ENCODE peak calls at places on chromosome 9, in four cellular contexts. L is suprapubic skin, P is lower leg skin, E is HCT116. H is an unnamed sample.

GRCh38 chr9:133107245-133107722 is 13.8 kb downstream of the RALGDS start:
- DNase-seq in L (peak), P (peak), E (no peak), H (no peak)

GRCh38 chr9:754150-754931 is 87.2 kb upstream of the DMRT1 start:
- DNase-seq in L (no peak), P (peak), E (no peak), H (no peak)

GRCh38 chr9:87570000-87570834 is 72.5 kb downstream of the DAPK1 start:
- DNase-seq in E (no peak), P (no peak), L (no peak), H (no peak)

GRCh38 chr9:131382850-131383729 is 10.8 kb upstream of the PRRC2B start:
- DNase-seq in L (no peak), P (no peak), E (no peak), H (no peak)

GRCh38 chr9:92525306-92525705 is 10.5 kb downstream of the ECM2 start:
- DNase-seq in L (no peak), P (no peak), E (no peak), H (no peak)

GRCh38 chr9:92745236-92745790 is 19.3 kb downstream of the BICD2 start:
- DNase-seq in E (no peak), L (peak), P (peak), H (no peak)

GRCh38 chr9:135012166-135012565 is 75.3 kb upstream of the OLFM1 start:
- DNase-seq in E (no peak), P (no peak), L (no peak), H (no peak)

GRCh38 chr9:18441245-18441644 is 32.7 kb upstream of the ADAMTSL1 start:
- DNase-seq in E (no peak), P (no peak), L (no peak), H (no peak)

GRCh38 chr9:134682651-134683364 is 41.2 kb downstream of the COL5A1 start:
- DNase-seq in E (no peak), P (no peak), L (no peak), H (no peak)

GRCh38 chr9:86854898-86855523 is 92.3 kb downstream of the GAS1 start:
- DNase-seq in P (no peak), E (no peak), L (no peak), H (no peak)

GRCh38 chr9:36154213-36154952 is 14.8 kb upstream of the CCIN start:
- DNase-seq in L (peak), P (peak), E (no peak), H (no peak)

GRCh38 chr9:127854169-127854833 is at the start of gene ENG:
- DNase-seq in P (peak), E (no peak), L (peak), H (no peak)

GRCh38 chr9:98654247-98654646 is 54.5 kb downstream of the GABBR2 start:
- DNase-seq in P (peak), L (no peak), E (no peak), H (no peak)

GRCh38 chr9:113652355-113653152 is 189.0 kb downstream of the RGS3 start:
- DNase-seq in E (no peak), P (no peak), L (peak), H (no peak)

GRCh38 chr9:108466238-108466637 is 389.5 kb downstream of the ACTL7B start:
- DNase-seq in P (no peak), E (no peak), L (no peak), H (no peak)

GRCh38 chr9:123999668-124000067 is 11.9 kb upstream of the LHX2 start:
- DNase-seq in P (no peak), E (no peak), L (no peak), H (no peak)

GRCh38 chr9:22049411-22049810 is 40.3 kb upstream of the CDKN2B start:
- DNase-seq in L (no peak), P (no peak), E (no peak), H (no peak)

GRCh38 chr9:82356131-82356530 is 367.6 kb downstream of the SPATA31D1 start:
- DNase-seq in L (no peak), P (no peak), E (no peak), H (no peak)

GRCh38 chr9:109907400-109907799 is 127.4 kb downstream of the PALM2AKAP2 start:
- DNase-seq in P (no peak), L (no peak), E (no peak), H (peak)

GRCh38 chr9:112065781-112066606 is 109.1 kb downstream of the SUSD1 start:
- DNase-seq in P (no peak), E (peak), L (no peak), H (no peak)

GRCh38 chr9:14030350-14030823 is 283.6 kb downstream of the NFIB start:
- DNase-seq in P (no peak), E (no peak), L (no peak), H (no peak)

GRCh38 chr9:124295097-124295794 is 37.5 kb downstream of the NEK6 start:
- DNase-seq in E (no peak), L (no peak), P (no peak), H (no peak)

GRCh38 chr9:129702563-129702962 is 37.1 kb downstream of the PRRX2 start:
- DNase-seq in P (peak), E (no peak), L (peak), H (no peak)

GRCh38 chr9:89883401-89884341 is 278.9 kb downstream of the GADD45G start:
- DNase-seq in E (no peak), L (peak), P (peak), H (no peak)

GRCh38 chr9:127223266-127223665 is 41.3 kb upstream of the GARNL3 start:
- DNase-seq in L (no peak), P (peak), E (no peak), H (no peak)

GRCh38 chr9:14089051-14089798 is 224.7 kb downstream of the NFIB start:
- DNase-seq in E (no peak), P (no peak), L (no peak), H (no peak)

GRCh38 chr9:132231019-132231701 is 69.3 kb downstream of the NTNG2 start:
- DNase-seq in P (no peak), L (no peak), E (no peak), H (no peak)

GRCh38 chr9:79057576-79057975 is 514.2 kb upstream of the TLE4 start:
- DNase-seq in P (no peak), E (no peak), L (no peak), H (no peak)

GRCh38 chr9:98117984-98118639 is 910 bp downstream of the TRIM14 start:
- DNase-seq in P (no peak), E (peak), L (no peak), H (no peak)

GRCh38 chr9:115231116-115231515 is 113.2 kb upstream of the TNC start:
- DNase-seq in E (no peak), P (no peak), L (no peak), H (no peak)

DNA sequence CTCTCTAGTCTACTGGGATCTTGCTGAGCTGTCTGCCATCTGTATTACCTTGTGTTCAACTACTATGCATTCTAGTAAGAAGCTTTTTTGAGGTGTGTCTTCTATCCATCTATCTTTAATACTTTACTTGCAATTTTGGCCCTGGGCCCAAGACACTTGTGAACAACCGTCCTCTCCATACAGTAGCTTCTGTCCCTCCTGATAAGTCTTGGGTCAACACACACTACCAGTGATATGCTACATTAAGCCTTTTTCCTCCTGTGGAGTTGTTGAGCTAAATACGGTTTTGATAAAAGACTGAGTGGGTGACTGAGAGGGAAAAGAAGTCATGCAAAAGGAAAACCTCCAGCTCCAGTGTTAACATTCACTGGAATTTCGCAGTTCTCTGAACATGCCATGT is 133.3 kb upstream of the PCA3 start:
- DNase-seq in L (no peak), E (no peak), P (no peak), H (no peak)
- TF ChIP-seq POLR2A in L (no peak), E (no peak), P (no peak), H (no peak)

DNA sequence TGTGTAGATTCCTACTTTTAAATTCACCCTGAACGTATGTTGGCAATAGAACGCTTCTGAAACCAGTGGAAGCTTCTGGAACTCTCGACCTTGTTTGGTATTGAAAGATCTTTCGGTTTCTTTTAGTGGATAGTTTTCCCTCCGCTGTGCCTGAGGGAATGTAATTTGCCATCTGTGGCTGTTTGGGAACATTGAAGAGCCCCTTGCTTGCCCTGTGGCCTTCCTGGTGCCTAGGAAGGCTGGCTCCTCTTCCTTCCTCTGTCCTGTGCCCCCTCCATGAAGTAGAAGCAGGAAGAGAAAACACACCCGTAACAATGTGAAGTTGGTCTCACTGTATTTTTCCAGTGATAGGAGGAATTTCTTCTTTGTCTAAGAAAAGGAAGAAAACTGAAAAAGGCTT is 274.3 kb downstream of the AOPEP start:
- DNase-seq in P (no peak), E (no peak), L (no peak), H (no peak)
- TF ChIP-seq POLR2A in P (no peak), E (no peak), L (no peak), H (no peak)

DNA sequence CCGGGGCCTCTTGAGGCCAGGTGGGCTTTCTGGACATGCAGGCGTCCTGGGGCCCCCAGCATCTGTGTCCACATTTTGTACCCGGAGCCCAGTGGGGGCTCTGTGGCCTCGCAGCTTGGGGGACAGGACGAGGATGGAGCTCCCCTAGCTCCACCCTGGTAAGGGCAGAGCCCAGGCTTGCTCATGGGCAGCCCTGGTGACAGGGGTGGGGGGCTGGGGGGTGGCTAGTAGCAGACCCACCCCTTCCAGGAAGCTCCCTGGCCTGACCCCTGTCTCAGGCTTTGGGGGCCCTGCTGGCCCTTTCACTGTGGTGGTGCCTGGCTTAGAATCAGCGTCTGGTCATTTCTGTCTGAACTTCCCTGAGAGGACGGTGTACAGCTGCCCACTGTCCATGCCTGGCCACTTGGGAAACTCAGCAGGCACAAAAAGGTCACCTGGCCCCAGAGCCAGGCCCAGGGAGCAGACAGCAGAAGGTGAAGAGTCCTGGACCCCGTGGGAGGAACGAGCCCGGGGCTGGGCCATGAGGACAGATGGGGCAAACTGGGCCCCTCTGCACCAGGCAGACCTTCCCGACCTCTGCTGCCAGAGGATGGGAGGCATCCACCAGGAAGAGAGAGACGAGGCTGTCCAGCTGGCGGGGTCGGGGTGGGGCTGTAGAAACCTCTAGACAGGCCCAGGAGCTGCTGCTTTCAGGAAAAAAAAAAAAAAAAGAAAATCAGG is 52.9 kb downstream of the EXD3 start:
- DNase-seq in E (no peak), P (peak), L (peak), H (no peak)
- TF ChIP-seq POLR2A in E (no peak), P (no peak), L (no peak), H (no peak)

GRCh38 chr9:32292611-32293010 is 91.8 kb upstream of the ACO1 start:
- DNase-seq in E (no peak), L (no peak), P (no peak), H (no peak)

GRCh38 chr9:32289756-32290155 is 94.7 kb upstream of the ACO1 start:
- DNase-seq in P (no peak), L (no peak), E (no peak), H (no peak)

GRCh38 chr9:32294051-32294600 is 90.3 kb upstream of the ACO1 start:
- DNase-seq in P (no peak), E (no peak), L (no peak), H (no peak)

DNA sequence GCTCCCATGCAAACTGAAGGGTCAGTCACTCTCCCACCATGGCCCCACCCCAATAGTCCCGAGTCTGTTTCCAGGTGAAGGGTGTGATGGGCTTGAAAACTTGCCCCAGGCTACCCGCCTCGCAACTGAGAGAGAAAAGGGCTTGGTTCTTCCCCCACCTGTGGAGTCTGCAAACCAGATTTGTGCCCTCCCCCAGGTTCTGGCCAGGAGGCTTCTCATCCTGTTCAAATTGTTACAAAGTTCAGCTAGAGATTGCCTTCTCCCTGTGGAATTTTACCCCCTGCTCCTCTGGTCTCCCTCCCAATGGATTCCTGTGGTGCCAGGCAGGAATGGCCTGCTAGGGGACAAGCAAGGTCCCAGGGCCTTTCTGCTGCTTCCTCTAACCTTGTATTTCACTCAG is 93.1 kb upstream of the ACO1 start:
- DNase-seq in P (no peak), L (no peak), E (no peak), H (no peak)
- TF ChIP-seq POLR2A in P (no peak), L (no peak), E (no peak), H (no peak)

GRCh38 chr9:27460225-27461023 is 63.7 kb upstream of the IFNK start:
- DNase-seq in L (no peak), E (no peak), P (no peak), H (no peak)
- TF ChIP-seq POLR2A in L (no peak), E (no peak), P (no peak), H (no peak)

H was measured in GM12892.